ENCODE peak calls at places on chromosomes 12 and 14, in ten cellular contexts. P is CD4-positive, alpha-beta memory T cell; I is left ventricle myocardium inferior; F is NCI-H2171; X is GM23248; M is DMS53; C is stimulated activated CD8-positive, alpha-beta memory T cell treated with anti-CD3 and anti-CD28 coated beads, Interleukin-2, amount 100 ng/mL, for 48 hours; U is RWPE1; A is RPMI7951; O is cardiac fibroblast. K is an unnamed sample.

GRCh38 chr14:81343166-81343565 is 57.0 kb downstream of the STON2 start:
- DNase-seq in U (no peak), I (no peak), A (no peak), M (no peak), X (no peak), P (no peak), O (no peak), F (no peak), C (no peak), K (no peak)

GRCh38 chr14:41505491-41505890 is 101.2 kb upstream of the LRFN5 start:
- DNase-seq in P (no peak), M (no peak), C (no peak), F (peak), X (no peak), O (no peak), I (no peak), U (no peak), A (no peak), K (no peak)

GRCh38 chr14:95431199-95432145 is 85.0 kb downstream of the SYNE3 start:
- DNase-seq in I (no peak), A (no peak), U (no peak), P (no peak), M (peak), F (no peak), X (peak), C (no peak), O (peak), K (peak)

GRCh38 chr12:90965204-90965603 is 10.2 kb upstream of the CCER1 start:
- DNase-seq in C (no peak), F (no peak), P (no peak), O (no peak), M (no peak), A (no peak), U (no peak), X (no peak), I (no peak), K (no peak)

GRCh38 chr12:124411291-124411878 is 116.5 kb downstream of the RFLNA start:
- DNase-seq in X (peak), O (peak), U (peak), A (peak), C (no peak), I (no peak), F (no peak), P (no peak), M (no peak), K (peak)

GRCh38 chr12:57027805-57028153 is 11.4 kb upstream of the TAC3 start:
- DNase-seq in O (no peak), A (no peak), X (no peak), U (no peak), M (no peak), P (no peak), F (peak), I (no peak), C (no peak), K (no peak)

GRCh38 chr14:45970589-45970988 is 681.0 kb downstream of the RPL10L start:
- DNase-seq in X (no peak), U (no peak), A (no peak), F (no peak), C (no peak), I (no peak), O (no peak), M (no peak), P (no peak), K (no peak)

GRCh38 chr14:95137164-95137803 is 20.0 kb downstream of the DICER1 start:
- DNase-seq in I (no peak), F (no peak), A (no peak), P (no peak), X (no peak), C (no peak), M (no peak), U (no peak), O (no peak), K (no peak)

GRCh38 chr12:20489645-20490044 is 121.3 kb downstream of the PDE3A start:
- DNase-seq in M (no peak), I (no peak), C (no peak), X (peak), A (no peak), F (no peak), O (no peak), U (no peak), P (no peak), K (no peak)

GRCh38 chr14:99246536-99247083 is 25.4 kb downstream of the BCL11B start:
- DNase-seq in A (no peak), C (no peak), I (no peak), O (no peak), F (no peak), U (no peak), M (no peak), P (peak), X (no peak), K (no peak)

GRCh38 chr12:54393350-54393655 is 8.8 kb upstream of the ZNF385A start:
- DNase-seq in X (no peak), A (no peak), I (no peak), F (peak), C (no peak), U (no peak), P (no peak), M (no peak), O (no peak), K (no peak)

GRCh38 chr14:30035361-30035760 is 107.7 kb upstream of the PRKD1 start:
- DNase-seq in X (no peak), I (no peak), U (no peak), F (no peak), O (no peak), C (no peak), A (no peak), P (no peak), M (no peak), K (no peak)

K was measured in AG08396.